ENCODE peak calls at places on chromosome 2, in eight cellular contexts. N is T-helper 2 cell treated with Interferon-gamma antibody and Interleukin-4, amounts not matched to agents 5 μg/mL and 100 μg/mL, for 36 hours; H is A549; X is aorta; V is NCI-H1105; K is skeletal muscle cell; W is lower lobe of right lung; C is iris pigment epithelial cell. G is an unnamed sample.
A peak's percentile ranks its signal among the peaks of the same experiment; 100 is the strongest.

GRCh38 chr2:134581877-134582546 is 136.8 kb downstream of the TMEM163 start:
- DNase-seq in H (no peak), K (no peak), N (no peak), V (no peak), W (no peak), X (no peak), C (no peak), G (no peak)

GRCh38 chr2:109237792-109238191 is 108.8 kb downstream of the SH3RF3 start:
- DNase-seq in N (no peak), H (no peak), V (no peak), W (no peak), C (no peak), X (no peak), K (no peak), G (no peak)

GRCh38 chr2:201821080-201821479 is 14.7 kb downstream of the CDK15 start:
- DNase-seq in K (no peak), V (no peak), N (no peak), C (no peak), W (no peak), H (no peak), X (no peak), G (no peak)

GRCh38 chr2:118643286-118643685 is 204.2 kb downstream of the EN1 start:
- DNase-seq in K (no peak), N (no peak), C (no peak), X (no peak), W (no peak), V (no peak), H (no peak), G (no peak)

GRCh38 chr2:127607399-127607908 is 38.5 kb upstream of the GPR17 start:
- DNase-seq in W (peak; percentile 27), N (no peak), V (no peak), X (peak; percentile 27), C (no peak), H (no peak), K (no peak), G (no peak)

GRCh38 chr2:28748176-28748575 is 3.5 kb upstream of the PPP1CB start:
- DNase-seq in N (no peak), X (no peak), V (no peak), C (no peak), W (no peak), H (no peak), K (no peak), G (no peak)

GRCh38 chr2:100791936-100792308 is 28.0 kb upstream of the NPAS2 start:
- DNase-seq in K (no peak), W (no peak), C (no peak), V (no peak), X (no peak), H (no peak), N (no peak), G (no peak)

GRCh38 chr2:190023860-190024259 is 38.7 kb downstream of the MSTN start:
- DNase-seq in H (peak; percentile 13), N (no peak), V (peak; percentile 33), C (peak; percentile 41), X (no peak), K (no peak), W (no peak), G (no peak)

GRCh38 chr2:7057865-7058400 is 140.7 kb downstream of the RNF144A start:
- DNase-seq in X (no peak), W (no peak), K (no peak), N (no peak), H (no peak), V (peak; percentile 63), C (peak; percentile 12), G (no peak)

GRCh38 chr2:74567862-74568261 is 13.3 kb downstream of the DOK1 start:
- DNase-seq in V (no peak), N (no peak), H (no peak), X (no peak), K (peak; percentile 77), W (no peak), C (peak; percentile 93), G (no peak)

GRCh38 chr2:164560181-164560792 is 61.0 kb downstream of the GRB14 start:
- DNase-seq in V (peak; percentile 14), H (no peak), N (no peak), X (no peak), W (no peak), K (no peak), C (peak; percentile 32), G (no peak)

GRCh38 chr2:135776367-135776766 is 34.7 kb downstream of the UBXN4 start:
- DNase-seq in N (no peak), W (no peak), X (no peak), H (no peak), K (no peak), V (no peak), C (no peak), G (no peak)

GRCh38 chr2:174750923-174751441 is 13.3 kb downstream of the CHRNA1 start:
- DNase-seq in H (no peak), C (no peak), K (no peak), X (no peak), V (no peak), W (no peak), N (peak; percentile 60), G (no peak)

GRCh38 chr2:118059919-118060478 is 28.3 kb upstream of the INSIG2 start:
- DNase-seq in C (peak; percentile 98), N (no peak), W (no peak), K (peak; percentile 98), V (no peak), H (no peak), X (no peak), G (no peak)

GRCh38 chr2:197891897-197892442 is 87.6 kb downstream of the PLCL1 start:
- DNase-seq in H (no peak), V (no peak), X (no peak), W (no peak), N (no peak), K (no peak), C (no peak), G (no peak)

GRCh38 chr2:72892506-72893173 is 5.4 kb downstream of the SPR start:
- DNase-seq in V (peak; percentile 58), W (peak; percentile 79), N (peak; percentile 41), X (no peak), K (no peak), C (peak; percentile 65), H (peak; percentile 80), G (peak; percentile 79)

GRCh38 chr2:126222316-126222715 is 433.6 kb upstream of the GYPC start:
- DNase-seq in W (no peak), V (no peak), C (no peak), K (no peak), N (no peak), H (no peak), X (no peak), G (no peak)

GRCh38 chr2:217802876-217803638 is 199.7 kb downstream of the TNS1 start:
- DNase-seq in W (no peak), H (no peak), X (peak; percentile 57), K (no peak), N (no peak), V (no peak), C (no peak), G (peak; percentile 20)

GRCh38 chr2:11112870-11113428 is 42.3 kb upstream of the SLC66A3 start:
- DNase-seq in V (no peak), H (no peak), X (no peak), W (no peak), N (no peak), C (no peak), K (no peak), G (no peak)

GRCh38 chr2:224357098-224357901 is 44.6 kb downstream of the FAM124B start:
- DNase-seq in H (peak; percentile 47), X (no peak), N (peak; percentile 37), V (peak; percentile 29), W (no peak), C (peak; percentile 63), K (no peak), G (no peak)

GRCh38 chr2:73982140-73982617 is 2.5 kb upstream of the TET3 start:
- DNase-seq in X (no peak), C (no peak), N (no peak), W (no peak), H (no peak), K (no peak), V (no peak), G (peak; percentile 58)

GRCh38 chr2:75801234-75801982 is 90.7 kb upstream of the GCFC2 start:
- DNase-seq in H (no peak), X (no peak), C (no peak), V (no peak), N (no peak), W (no peak), K (no peak), G (no peak)

GRCh38 chr2:182088681-182089333 is 103.2 kb downstream of the PPP1R1C start:
- DNase-seq in X (no peak), K (no peak), N (no peak), W (no peak), C (no peak), H (no peak), V (no peak), G (no peak)

GRCh38 chr2:159944874-159945273 is 117.5 kb downstream of the PLA2R1 start:
- DNase-seq in V (no peak), K (no peak), N (no peak), W (no peak), C (no peak), H (no peak), X (no peak), G (no peak)

GRCh38 chr2:219118504-219118903 is 42.1 kb downstream of the NHEJ1 start:
- DNase-seq in H (no peak), W (no peak), V (no peak), K (no peak), X (no peak), C (no peak), N (no peak), G (peak; percentile 43)

GRCh38 chr2:149164296-149164695 is 125.8 kb downstream of the LYPD6B start:
- DNase-seq in V (no peak), H (no peak), N (no peak), K (no peak), C (no peak), W (no peak), X (no peak), G (no peak)

GRCh38 chr2:15786003-15786654 is 154.2 kb upstream of the MYCN start:
- DNase-seq in H (no peak), X (no peak), C (no peak), W (no peak), V (no peak), K (no peak), N (no peak), G (no peak)

GRCh38 chr2:88452151-88452851 is at the start of gene FOXI3:
- DNase-seq in H (no peak), W (no peak), X (no peak), K (no peak), N (no peak), C (no peak), V (peak; percentile 34), G (no peak)

GRCh38 chr2:48137829-48138228 is 231.5 kb upstream of the FBXO11 start:
- DNase-seq in H (no peak), N (no peak), V (no peak), C (no peak), X (no peak), W (no peak), K (no peak), G (no peak)

GRCh38 chr2:8489751-8490150 is 192.1 kb upstream of the ID2 start:
- DNase-seq in K (no peak), W (no peak), C (no peak), V (no peak), X (no peak), H (no peak), N (no peak), G (no peak)

GRCh38 chr2:61926921-61927477 is 21.5 kb downstream of the COMMD1 start:
- DNase-seq in N (no peak), K (no peak), C (no peak), H (no peak), X (no peak), W (no peak), V (no peak), G (no peak)

GRCh38 chr2:6828299-6828584 is 37.5 kb downstream of the CMPK2 start:
- DNase-seq in C (peak; percentile 57), X (no peak), N (no peak), K (no peak), V (peak; percentile 20), H (no peak), W (no peak), G (no peak)

GRCh38 chr2:152038451-152038958 is 60.3 kb downstream of the CACNB4 start:
- DNase-seq in K (no peak), N (no peak), C (no peak), V (no peak), H (no peak), W (peak; percentile 63), X (no peak), G (peak; percentile 61)

GRCh38 chr2:81324046-81324445 is 1019.5 kb upstream of the LRRTM1 start:
- DNase-seq in W (no peak), H (no peak), X (no peak), C (peak; percentile 21), V (no peak), K (no peak), N (no peak), G (no peak)